ENCODE peak calls at places on chromosomes 11 and 22, in six cellular contexts. One of them, this sample, is unnamed.

GRCh38 chr22:21937041-21937820 is 15.4 kb downstream of the PPM1F start:
- DNase-seq in HFF-Myc: no peak
- DNase-seq in right lobe of liver: no peak
- DNase-seq in SW 1271: no peak
- DNase-seq in left ventricle myocardium inferior: no peak
- DNase-seq in ovary: no peak
- DNase-seq in this sample: no peak

GRCh38 chr11:62391642-62392425 is 27.0 kb upstream of the SCGB1A1 start:
- DNase-seq in HFF-Myc: no peak
- DNase-seq in left ventricle myocardium inferior: no peak
- DNase-seq in ovary: no peak
- DNase-seq in SW 1271: no peak
- DNase-seq in right lobe of liver: no peak
- DNase-seq in this sample: no peak

GRCh38 chr11:128458316-128458715 is 129.0 kb downstream of the ETS1 start:
- DNase-seq in right lobe of liver: no peak
- DNase-seq in SW 1271: peak
- DNase-seq in HFF-Myc: peak
- DNase-seq in left ventricle myocardium inferior: no peak
- DNase-seq in ovary: no peak
- DNase-seq in this sample: no peak

GRCh38 chr22:45112136-45112879 is 51.4 kb upstream of the NUP50 start:
- DNase-seq in left ventricle myocardium inferior: no peak
- DNase-seq in HFF-Myc: no peak
- DNase-seq in ovary: no peak
- DNase-seq in SW 1271: no peak
- DNase-seq in right lobe of liver: no peak
- DNase-seq in this sample: no peak

GRCh38 chr22:40533712-40534378 is 102.7 kb downstream of the MRTFA start:
- DNase-seq in right lobe of liver: no peak
- DNase-seq in HFF-Myc: no peak
- DNase-seq in left ventricle myocardium inferior: no peak
- DNase-seq in ovary: no peak
- DNase-seq in SW 1271: no peak
- DNase-seq in this sample: no peak

GRCh38 chr11:1863352-1864215 is 10.7 kb downstream of the LSP1 start:
- DNase-seq in HFF-Myc: peak
- DNase-seq in left ventricle myocardium inferior: peak
- DNase-seq in right lobe of liver: peak
- DNase-seq in ovary: peak
- DNase-seq in SW 1271: peak
- DNase-seq in this sample: no peak

GRCh38 chr22:36925388-36926290 is 12.2 kb downstream of the CSF2RB start:
- DNase-seq in right lobe of liver: no peak
- DNase-seq in left ventricle myocardium inferior: no peak
- DNase-seq in SW 1271: no peak
- DNase-seq in ovary: no peak
- DNase-seq in HFF-Myc: no peak
- DNase-seq in this sample: no peak

GRCh38 chr11:37858398-37858797 is 1260.4 kb upstream of the RAG2 start:
- DNase-seq in right lobe of liver: no peak
- DNase-seq in left ventricle myocardium inferior: no peak
- DNase-seq in HFF-Myc: no peak
- DNase-seq in SW 1271: no peak
- DNase-seq in ovary: no peak
- DNase-seq in this sample: no peak

GRCh38 chr11:73313652-73314051 is 5.6 kb downstream of the ARHGEF17 start:
- DNase-seq in HFF-Myc: no peak
- DNase-seq in left ventricle myocardium inferior: no peak
- DNase-seq in ovary: no peak
- DNase-seq in right lobe of liver: no peak
- DNase-seq in SW 1271: no peak
- DNase-seq in this sample: no peak

GRCh38 chr11:2276999-2277328 is 6.6 kb upstream of the ASCL2 start:
- DNase-seq in HFF-Myc: no peak
- DNase-seq in right lobe of liver: no peak
- DNase-seq in left ventricle myocardium inferior: no peak
- DNase-seq in ovary: no peak
- DNase-seq in SW 1271: no peak
- DNase-seq in this sample: no peak

GRCh38 chr11:117690484-117691205 is 106.4 kb downstream of the DSCAML1 start:
- DNase-seq in SW 1271: no peak
- DNase-seq in ovary: no peak
- DNase-seq in left ventricle myocardium inferior: no peak
- DNase-seq in HFF-Myc: peak
- DNase-seq in right lobe of liver: no peak
- DNase-seq in this sample: no peak

GRCh38 chr11:126595560-126595959 is 240.1 kb downstream of the ST3GAL4 start:
- DNase-seq in right lobe of liver: no peak
- DNase-seq in HFF-Myc: no peak
- DNase-seq in SW 1271: no peak
- DNase-seq in left ventricle myocardium inferior: no peak
- DNase-seq in ovary: no peak
- DNase-seq in this sample: no peak

GRCh38 chr11:94141511-94142307 is 13.1 kb downstream of the PANX1 start:
- DNase-seq in SW 1271: no peak
- DNase-seq in HFF-Myc: no peak
- DNase-seq in ovary: no peak
- DNase-seq in right lobe of liver: no peak
- DNase-seq in left ventricle myocardium inferior: no peak
- DNase-seq in this sample: no peak

GRCh38 chr11:39681428-39681827 is 1778.0 kb downstream of the LRRC4C start:
- DNase-seq in ovary: no peak
- DNase-seq in SW 1271: no peak
- DNase-seq in HFF-Myc: no peak
- DNase-seq in left ventricle myocardium inferior: no peak
- DNase-seq in right lobe of liver: no peak
- DNase-seq in this sample: no peak